ENCODE peak calls at places on chromosomes 13 and 19, in five cellular contexts. S is fibroblast of mammary gland, U is lower lobe of right lung, H is psoas muscle, P is choroid plexus epithelial cell. E is an unnamed sample.

GRCh38 chr19:10543420-10544241 is at the start of gene ATG4D:
- DNase-seq in S (peak), H (peak), U (peak), P (peak), E (peak)

GRCh38 chr19:4557971-4558941 is 1.2 kb downstream of the SEMA6B start:
- DNase-seq in S (no peak), H (no peak), P (no peak), U (no peak), E (no peak)

GRCh38 chr13:30892966-30893365 is 13.1 kb upstream of the MEDAG start:
- DNase-seq in S (peak), P (peak), U (no peak), H (peak), E (peak)

GRCh38 chr19:4636151-4636717 is 3.1 kb upstream of the TNFAIP8L1 start:
- DNase-seq in S (no peak), P (peak), H (peak), U (peak), E (peak)

GRCh38 chr19:49447485-49448431 is 3.9 kb downstream of the PIH1D1 start:
- DNase-seq in H (peak), U (no peak), S (peak), P (no peak), E (peak)

GRCh38 chr13:67726979-67727378 is 496.8 kb upstream of the PCDH9 start:
- DNase-seq in H (no peak), U (no peak), P (no peak), S (no peak), E (no peak)

GRCh38 chr19:29983568-29983967 is 41.5 kb downstream of the URI1 start:
- DNase-seq in H (no peak), S (no peak), P (no peak), U (no peak), E (no peak)

GRCh38 chr13:67296511-67296910 is 66.4 kb upstream of the PCDH9 start:
- DNase-seq in U (no peak), H (no peak), P (peak), S (peak), E (no peak)

GRCh38 chr13:35860661-35861060 is 270.5 kb downstream of the DCLK1 start:
- DNase-seq in U (no peak), S (no peak), P (no peak), H (no peak), E (no peak)

GRCh38 chr19:41793414-41793727 is 3.0 kb upstream of the CEACAM3 start:
- DNase-seq in P (no peak), S (no peak), U (no peak), H (no peak), E (no peak)

GRCh38 chr19:58476498-58477015 is 405 bp downstream of the ZNF446 start:
- DNase-seq in H (no peak), S (peak), U (no peak), P (peak), E (peak)

GRCh38 chr13:45257638-45258338 is 56.9 kb upstream of the KCTD4 start:
- DNase-seq in S (peak), P (no peak), U (no peak), H (no peak), E (no peak)

GRCh38 chr13:45879666-45880065 is 28.1 kb upstream of the SIAH3 start:
- DNase-seq in S (peak), P (peak), U (no peak), H (peak), E (no peak)

GRCh38 chr13:95924389-95924994 is 128.7 kb downstream of the UGGT2 start:
- DNase-seq in S (peak), U (no peak), P (peak), H (no peak), E (peak)

GRCh38 chr19:35750167-35750566 is 1.8 kb downstream of the LIN37 start:
- DNase-seq in H (no peak), P (no peak), S (no peak), U (no peak), E (no peak)

GRCh38 chr13:100461309-100462035 is 127.1 kb downstream of the GGACT start:
- DNase-seq in S (no peak), H (no peak), P (no peak), U (no peak), E (peak)

GRCh38 chr19:53308339-53308811 is 25.2 kb upstream of the ZNF845 start:
- DNase-seq in S (peak), P (peak), H (no peak), U (no peak), E (peak)

GRCh38 chr13:103029798-103030197 is 36.4 kb downstream of the SLC10A2 start:
- DNase-seq in U (no peak), P (no peak), H (no peak), S (no peak), E (no peak)

GRCh38 chr19:6312018-6312417 is 21.4 kb downstream of the ACER1 start:
- DNase-seq in S (no peak), P (no peak), U (no peak), H (no peak), E (no peak)

GRCh38 chr19:30070970-30071632 is 129.1 kb downstream of the URI1 start:
- DNase-seq in U (peak), S (no peak), H (no peak), P (no peak), E (no peak)

GRCh38 chr13:72431981-72432617 is 295.3 kb downstream of the MZT1 start:
- DNase-seq in U (no peak), P (peak), H (no peak), S (no peak), E (no peak)

GRCh38 chr13:50357586-50358118 is 342.4 kb downstream of the KCNRG start:
- DNase-seq in P (peak), U (no peak), S (peak), H (no peak), E (peak)

GRCh38 chr13:24184855-24185254 is 24.3 kb downstream of the SPATA13 start:
- DNase-seq in P (no peak), U (no peak), H (no peak), S (no peak), E (no peak)

GRCh38 chr19:10670187-10670586 is 16.0 kb downstream of the ILF3 start:
- DNase-seq in P (peak), H (no peak), U (no peak), S (peak), E (peak)

GRCh38 chr19:17737690-17738153 is 13.6 kb upstream of the FCHO1 start:
- DNase-seq in P (peak), H (no peak), U (no peak), S (no peak), E (no peak)

GRCh38 chr13:40993987-40994386 is 25.1 kb downstream of the ELF1 start:
- DNase-seq in H (no peak), S (no peak), P (no peak), U (no peak), E (no peak)

GRCh38 chr13:112690242-112690943 is 555 bp downstream of the ATP11A start:
- DNase-seq in U (peak), S (no peak), H (peak), P (peak), E (peak)

GRCh38 chr13:106616729-106617128 is 48.8 kb upstream of the ARGLU1 start:
- DNase-seq in S (no peak), P (no peak), H (no peak), U (no peak), E (no peak)

GRCh38 chr19:46494115-46494935 is 1.3 kb downstream of the PNMA8B start:
- DNase-seq in H (peak), P (no peak), S (no peak), U (no peak), E (no peak)

GRCh38 chr13:20388184-20388583 is 137.5 kb downstream of the CRYL1 start:
- DNase-seq in H (no peak), S (no peak), U (no peak), P (no peak), E (no peak)

GRCh38 chr13:50576156-50576555 is 267.3 kb downstream of the DLEU7 start:
- DNase-seq in S (no peak), H (no peak), U (peak), P (no peak), E (no peak)

GRCh38 chr13:101751488-101751887 is 299.0 kb downstream of the ITGBL1 start:
- DNase-seq in U (no peak), P (peak), H (no peak), S (peak), E (peak)

GRCh38 chr13:113159701-113160100 is 1.3 kb downstream of the PROZ start:
- DNase-seq in H (no peak), S (no peak), P (no peak), U (no peak), E (no peak)

GRCh38 chr19:33685541-33685940 is 63.8 kb downstream of the CHST8 start:
- DNase-seq in U (no peak), S (no peak), P (no peak), H (no peak), E (no peak)
- TF ChIP-seq CTCF in U (no peak), S (no peak), P (no peak), H (no peak), E (no peak)

DNA sequence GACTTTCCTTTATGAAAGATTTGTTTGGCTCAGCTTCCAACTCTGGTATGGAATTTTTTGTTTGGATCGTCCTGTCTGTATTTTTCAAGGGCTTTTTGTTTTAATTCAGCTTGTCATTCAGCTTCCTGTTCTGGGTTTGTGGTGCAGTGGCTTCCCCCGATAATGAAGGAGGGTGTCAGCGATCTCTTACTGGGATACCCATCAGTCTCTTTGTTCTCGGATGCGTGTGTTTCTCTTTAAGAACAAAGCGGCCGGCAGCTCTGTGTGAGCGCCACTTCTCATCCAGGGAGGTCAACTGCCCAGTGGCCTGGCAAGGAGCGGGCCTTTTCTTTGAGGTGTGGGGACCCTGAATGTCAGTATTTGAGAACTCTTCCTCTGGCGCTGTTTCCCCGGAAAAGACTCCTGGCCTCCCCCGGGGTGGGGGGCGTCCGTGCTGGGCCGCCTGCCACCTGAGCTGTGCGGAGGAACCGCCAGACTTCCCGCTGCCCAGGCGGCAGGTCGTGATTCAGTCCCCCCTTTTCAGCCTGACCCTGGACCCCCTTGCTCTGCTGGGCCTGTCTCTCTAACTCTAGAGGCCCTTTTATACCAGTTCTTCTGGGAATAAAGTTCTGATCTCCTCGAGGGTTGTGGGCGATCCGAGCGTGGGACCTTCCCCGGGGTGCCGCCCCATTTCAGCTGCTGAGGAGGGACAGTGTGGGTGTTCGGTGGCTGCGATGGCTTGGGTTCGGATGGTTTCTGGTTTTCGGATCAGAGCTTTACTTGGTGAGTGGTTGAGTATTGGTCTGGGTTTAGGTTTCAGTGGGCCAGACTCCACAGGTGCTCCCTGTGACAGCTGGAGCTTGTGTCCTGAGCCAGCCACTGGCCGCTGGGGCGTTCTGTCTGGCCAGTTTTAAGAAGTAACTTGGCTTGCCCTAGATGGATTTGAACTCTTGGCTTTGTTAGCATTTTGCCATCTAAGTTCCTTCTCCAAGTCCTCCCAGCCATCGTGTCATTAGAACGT is 3.4 kb downstream of the SF3A2 start:
- DNase-seq in U (no peak), H (no peak), P (peak), S (peak), E (peak)
- H3K4me3 ChIP-seq in U (peak), H (peak), P (peak), S (peak), E (peak)

DNA sequence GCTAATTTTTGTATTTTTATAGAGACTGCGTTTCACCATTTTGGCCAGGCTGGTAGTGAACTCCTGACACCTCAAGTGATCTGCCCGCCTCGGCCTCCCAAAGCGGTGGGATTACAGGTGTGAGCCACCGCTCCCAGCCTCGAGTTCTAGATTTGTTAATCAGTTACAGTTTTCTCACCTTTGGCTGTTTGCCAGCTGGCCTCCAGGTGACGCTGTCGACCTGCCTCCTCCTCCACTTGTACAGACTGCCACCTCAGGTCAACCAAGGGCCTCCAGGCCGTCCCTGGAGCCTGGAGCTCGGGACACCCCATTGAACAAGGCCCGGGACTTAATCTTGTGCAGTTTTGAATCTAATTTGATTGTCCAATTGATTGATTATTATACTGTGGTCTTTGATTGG is 45.5 kb downstream of the IER2 start:
- DNase-seq in U (peak), H (no peak), S (no peak), P (no peak), E (no peak)
- TF ChIP-seq CTCF in U (peak), H (no peak), S (no peak), P (peak), E (no peak)

GRCh38 chr13:39788097-39788496 is 132.6 kb downstream of the COG6 start:
- DNase-seq in H (no peak), U (no peak), P (no peak), S (no peak), E (no peak)

GRCh38 chr13:39786091-39786490 is 130.6 kb downstream of the COG6 start:
- DNase-seq in H (no peak), S (no peak), P (no peak), U (no peak), E (no peak)

GRCh38 chr13:39789451-39789850 is 134.0 kb downstream of the COG6 start:
- DNase-seq in U (no peak), H (no peak), P (no peak), S (no peak), E (no peak)

GRCh38 chr13:39784347-39784746 is 128.9 kb downstream of the COG6 start:
- DNase-seq in H (no peak), S (peak), P (peak), U (no peak), E (peak)

DNA sequence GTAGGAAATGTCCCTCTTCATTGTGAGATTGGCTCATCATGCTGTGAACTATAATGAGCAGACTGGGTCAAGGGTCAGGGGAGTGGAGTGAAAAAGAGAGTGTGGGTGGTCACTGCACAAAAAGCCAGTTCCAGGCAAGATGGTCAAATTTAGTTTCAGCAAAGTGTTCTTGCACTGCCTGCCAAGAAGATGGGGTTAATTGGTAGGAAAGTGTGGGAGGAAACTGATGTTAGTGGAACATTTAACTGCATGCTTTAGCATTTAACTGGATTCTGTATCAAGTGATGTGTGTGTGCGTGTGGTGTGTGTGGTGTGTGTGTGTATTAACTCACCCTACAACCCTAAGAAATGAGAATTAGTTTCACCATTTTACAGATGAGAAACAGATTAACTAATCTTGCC is 131.6 kb downstream of the COG6 start:
- DNase-seq in P (peak), S (peak), H (no peak), U (no peak), E (peak)
- H3K4me3 ChIP-seq in P (no peak), S (no peak), H (no peak), U (no peak), E (no peak)

DNA sequence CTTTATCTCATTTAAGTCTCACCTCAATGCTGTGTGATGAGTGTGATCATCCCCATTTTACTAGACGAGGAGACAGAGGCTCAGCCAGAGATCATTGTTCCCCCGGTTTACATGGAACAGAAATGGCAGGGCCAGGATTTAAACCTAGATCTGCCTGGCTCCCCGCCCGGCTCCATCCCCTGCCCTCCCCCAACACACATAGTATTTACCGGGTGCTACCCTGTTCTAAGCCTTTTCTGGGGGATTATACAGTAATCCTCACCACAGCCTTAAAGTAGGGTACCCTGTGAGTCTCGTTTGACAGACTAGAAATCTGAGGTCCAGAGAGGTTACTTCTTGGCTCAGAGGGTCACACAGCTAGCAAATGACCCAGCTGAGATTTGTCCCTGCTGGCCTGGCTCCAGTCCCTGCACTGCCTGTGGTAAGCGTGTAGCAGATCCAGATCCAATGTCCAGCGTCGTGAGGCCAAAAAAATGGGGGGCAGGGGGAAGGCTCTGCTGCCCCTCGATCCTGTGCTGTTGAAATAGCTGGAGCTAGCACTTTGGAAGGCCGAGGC is 3.8 kb upstream of the KLC3 start:
- DNase-seq in H (no peak), U (no peak), P (no peak), S (no peak), E (no peak)
- TF ChIP-seq CTCF in H (no peak), U (no peak), P (no peak), S (no peak), E (no peak)

GRCh38 chr19:1907563-1908363 is 2.6 kb downstream of the ADAT3 start:
- DNase-seq in H (no peak), S (no peak), U (no peak), P (no peak), E (no peak)
- H3K4me3 ChIP-seq in H (peak), S (no peak), U (peak), P (no peak), E (no peak)

GRCh38 chr13:99426426-99426825 is 74.8 kb upstream of the TM9SF2 start:
- DNase-seq in U (no peak), S (no peak), P (no peak), H (no peak), E (no peak)
- TF ChIP-seq CTCF in U (no peak), S (no peak), P (no peak), H (no peak), E (no peak)

GRCh38 chr13:33284016-33284415 is 1.5 kb downstream of the STARD13 start:
- DNase-seq in H (no peak), P (peak), S (peak), U (no peak), E (no peak)
- H3K4me3 ChIP-seq in H (peak), P (peak), S (peak), U (peak), E (peak)

GRCh38 chr13:33057019-33057785 is 41.0 kb downstream of the KL start:
- DNase-seq in U (no peak), H (no peak), S (peak), P (peak), E (peak)
- TF ChIP-seq CTCF in U (peak), H (peak), S (peak), P (peak), E (peak)